ENCODE peak calls at places on chromosomes 6 and 20, in six cellular contexts. H is effector memory CD8-positive, alpha-beta T cell; G is NCI-H69; M is A673; N is heart left ventricle; K is posterior vena cava. T is an unnamed sample.

GRCh38 chr6:21538186-21538798 is 55.3 kb upstream of the SOX4 start:
- DNase-seq in H (no peak), N (no peak), G (no peak), K (no peak), M (no peak), T (no peak)

GRCh38 chr6:45714795-45715507 is 300.7 kb downstream of the CLIC5 start:
- DNase-seq in G (peak), M (peak), H (peak), N (no peak), K (no peak), T (peak)

GRCh38 chr20:15491564-15491963 is 1081.7 kb downstream of the KIF16B start:
- DNase-seq in K (no peak), M (no peak), H (no peak), G (peak), N (no peak), T (no peak)

GRCh38 chr6:39778581-39779270 is 13.4 kb upstream of the DAAM2 start:
- DNase-seq in H (no peak), G (no peak), K (no peak), M (no peak), N (no peak), T (no peak)

GRCh38 chr20:44734938-44735337 is 10.7 kb upstream of the KCNK15 start:
- DNase-seq in N (no peak), H (no peak), G (no peak), M (peak), K (no peak), T (no peak)

GRCh38 chr20:13105071-13105470 is 96.3 kb downstream of the SPTLC3 start:
- DNase-seq in G (peak), N (no peak), M (no peak), H (no peak), K (no peak), T (peak)

GRCh38 chr6:12577124-12577845 is 139.3 kb upstream of the PHACTR1 start:
- DNase-seq in K (no peak), M (no peak), G (no peak), H (no peak), N (no peak), T (peak)

GRCh38 chr6:138105446-138105845 is 1.8 kb downstream of the PERP start:
- DNase-seq in K (no peak), G (peak), M (no peak), H (no peak), N (no peak), T (no peak)

GRCh38 chr6:30960907-30961673 is 20.3 kb downstream of the MUCL3 start:
- DNase-seq in G (no peak), M (peak), H (no peak), K (no peak), N (no peak), T (no peak)

GRCh38 chr6:112223070-112223861 is 31.1 kb downstream of the LAMA4 start:
- DNase-seq in G (no peak), K (no peak), H (no peak), M (no peak), N (no peak), T (no peak)

GRCh38 chr6:32129297-32130088 is 595 bp downstream of the FKBPL start:
- DNase-seq in N (no peak), K (no peak), G (no peak), H (no peak), M (no peak), T (no peak)

GRCh38 chr6:113859349-113860164 is 2.4 kb downstream of the MARCKS start:
- DNase-seq in M (no peak), G (peak), K (peak), N (peak), H (no peak), T (peak)

GRCh38 chr6:117346142-117346930 is 79.4 kb downstream of the ROS1 start:
- DNase-seq in N (no peak), H (no peak), M (peak), G (peak), K (no peak), T (no peak)

GRCh38 chr6:148523051-148523450 is 180.4 kb downstream of the SASH1 start:
- DNase-seq in G (no peak), M (no peak), K (no peak), H (no peak), N (no peak), T (no peak)

GRCh38 chr20:46797201-46797600 is 87.8 kb downstream of the SLC2A10 start:
- DNase-seq in M (no peak), N (no peak), G (peak), H (no peak), K (no peak), T (no peak)

GRCh38 chr20:8837396-8837795 is 231.5 kb upstream of the PLCB4 start:
- DNase-seq in H (no peak), M (no peak), G (no peak), K (no peak), N (no peak), T (no peak)

GRCh38 chr6:61809004-61809595 is 476.9 kb downstream of the KHDRBS2 start:
- DNase-seq in N (no peak), M (peak), H (no peak), G (peak), K (no peak), T (no peak)

GRCh38 chr6:106609699-106610098 is 19.6 kb downstream of the RTN4IP1 start:
- DNase-seq in M (peak), G (peak), N (no peak), H (no peak), K (no peak), T (no peak)

GRCh38 chr6:149445573-149445972 is 39.2 kb downstream of the ZC3H12D start:
- DNase-seq in G (no peak), N (no peak), H (no peak), K (peak), M (no peak), T (no peak)

GRCh38 chr6:46734867-46735719 is at the start of gene PLA2G7:
- DNase-seq in K (peak), M (peak), N (no peak), G (peak), H (no peak), T (peak)

GRCh38 chr6:17574871-17575560 is 25.1 kb upstream of the FAM8A1 start:
- DNase-seq in N (no peak), G (no peak), M (no peak), H (no peak), K (no peak), T (no peak)

GRCh38 chr20:41551011-41551705 is 67.0 kb downstream of the CHD6 start:
- DNase-seq in M (no peak), H (no peak), N (no peak), G (no peak), K (no peak), T (no peak)

GRCh38 chr20:21507275-21508229 is 6.3 kb downstream of the NKX2-2 start:
- DNase-seq in N (no peak), M (peak), H (no peak), G (no peak), K (no peak), T (no peak)

GRCh38 chr20:47220161-47220582 is 136.3 kb downstream of the ZMYND8 start:
- DNase-seq in M (peak), K (peak), H (peak), G (peak), N (no peak), T (peak)

GRCh38 chr20:13494019-13494418 is 144.7 kb downstream of the TASP1 start:
- DNase-seq in K (no peak), M (no peak), H (no peak), N (no peak), G (no peak), T (no peak)

GRCh38 chr6:111721677-111722219 is 116.1 kb upstream of the TRAF3IP2 start:
- DNase-seq in M (peak), H (peak), G (no peak), N (no peak), K (no peak), T (no peak)

GRCh38 chr6:113057567-113058053 is 710.5 kb downstream of the RFPL4B start:
- DNase-seq in N (no peak), K (no peak), G (no peak), M (no peak), H (no peak), T (no peak)

GRCh38 chr6:113629940-113630339 is 227.2 kb upstream of the MARCKS start:
- DNase-seq in M (no peak), K (no peak), G (peak), H (no peak), N (no peak), T (no peak)

GRCh38 chr20:42635699-42636411 is 553.9 kb downstream of the PTPRT start:
- DNase-seq in H (no peak), K (no peak), N (no peak), M (no peak), G (no peak), T (no peak)

GRCh38 chr6:151325075-151326050 is 66.0 kb downstream of the ZBTB2 start:
- DNase-seq in H (peak), G (peak), K (peak), M (peak), N (peak), T (peak)

GRCh38 chr20:61664741-61665320 is 400.9 kb downstream of the TAF4 start:
- DNase-seq in H (no peak), K (no peak), G (no peak), M (no peak), N (no peak), T (no peak)

GRCh38 chr6:147106759-147107401 is 97.3 kb upstream of the STXBP5 start:
- DNase-seq in N (no peak), G (no peak), M (no peak), K (no peak), H (no peak), T (no peak)

GRCh38 chr6:41878961-41879405 is 16.2 kb downstream of the USP49 start:
- DNase-seq in H (no peak), K (no peak), G (no peak), M (no peak), N (no peak), T (no peak)

GRCh38 chr6:7541175-7542064 is at the start of gene DSP:
- DNase-seq in H (no peak), N (peak), G (peak), K (peak), M (peak), T (peak)

GRCh38 chr20:32062776-32063170 is 10.7 kb downstream of the HCK start:
- DNase-seq in H (no peak), G (no peak), K (peak), N (peak), M (no peak), T (no peak)

GRCh38 chr6:134003542-134003951 is 48.9 kb downstream of the SLC2A12 start:
- DNase-seq in G (peak), H (no peak), M (no peak), K (no peak), N (no peak), T (no peak)

GRCh38 chr20:31497838-31498540 is 16.3 kb upstream of the HM13 start:
- DNase-seq in M (no peak), K (peak), N (peak), G (peak), H (no peak), T (no peak)

GRCh38 chr6:91812596-91813274 is 1225.9 kb upstream of the MAP3K7 start:
- DNase-seq in H (no peak), K (no peak), G (no peak), M (no peak), N (no peak), T (no peak)

GRCh38 chr20:33667245-33668086 is 723 bp downstream of the ACTL10 start:
- DNase-seq in K (peak), H (peak), G (peak), N (peak), M (peak), T (peak)

GRCh38 chr6:19772891-19773290 is 64.3 kb upstream of the ID4 start:
- DNase-seq in K (no peak), G (peak), M (no peak), N (no peak), H (no peak), T (no peak)